ENCODE peak calls at places on chromosome 15, in six cellular contexts. K, Z, C, I, D and F are unnamed samples.

GRCh38 chr15:85412956-85413854 is 32.8 kb downstream of the AKAP13 start:
- DNase-seq in C (peak; percentile 50), Z (peak; percentile 61), K (peak; percentile 16), D (no peak), I (peak; percentile 90), F (peak; percentile 39)

GRCh38 chr15:74615313-74616019 is at the start of gene CLK3:
- DNase-seq in I (peak; percentile 92), C (peak; percentile 94), K (peak; percentile 98), Z (peak; percentile 98), D (peak; percentile 98), F (peak; percentile 97)

GRCh38 chr15:64580696-64581407 is 120.5 kb downstream of the ZNF609 start:
- DNase-seq in C (no peak), D (no peak), Z (no peak), I (no peak), K (no peak), F (no peak)

GRCh38 chr15:51380999-51381806 is 39.7 kb downstream of the GLDN start:
- DNase-seq in D (no peak), C (peak; percentile 54), K (peak; percentile 59), Z (no peak), I (peak; percentile 89), F (no peak)

GRCh38 chr15:63896336-63897115 is 62.8 kb upstream of the HERC1 start:
- DNase-seq in Z (no peak), I (peak; percentile 50), C (peak; percentile 44), D (no peak), K (peak; percentile 58), F (peak; percentile 87)

GRCh38 chr15:43792761-43793493 is 807 bp downstream of the SERF2 start:
- DNase-seq in K (no peak), C (peak; percentile 45), Z (peak; percentile 67), D (no peak), I (peak; percentile 40), F (peak; percentile 54)

GRCh38 chr15:92958105-92958504 is 58.0 kb downstream of the CHD2 start:
- DNase-seq in C (no peak), Z (no peak), K (no peak), D (no peak), I (no peak), F (no peak)

GRCh38 chr15:101276501-101277037 is 716 bp downstream of the SELENOS start:
- DNase-seq in Z (no peak), K (no peak), I (peak; percentile 60), D (no peak), C (no peak), F (no peak)

GRCh38 chr15:49890689-49891088 is 228.3 kb downstream of the ATP8B4 start:
- DNase-seq in Z (no peak), K (no peak), C (no peak), D (no peak), I (no peak), F (no peak)

GRCh38 chr15:43370310-43370974 is 401 bp downstream of the ZSCAN29 start:
- DNase-seq in Z (no peak), K (peak; percentile 57), I (peak; percentile 42), D (no peak), C (peak; percentile 30), F (no peak)

GRCh38 chr15:78879517-78880241 is 7.0 kb downstream of the MORF4L1 start:
- DNase-seq in C (no peak), D (no peak), Z (no peak), K (no peak), I (no peak), F (no peak)

GRCh38 chr15:38817427-38818155 is 253.0 kb upstream of the RASGRP1 start:
- DNase-seq in C (peak; percentile 87), D (peak; percentile 91), I (peak; percentile 71), K (peak; percentile 92), Z (peak; percentile 86), F (peak; percentile 81)

GRCh38 chr15:40474581-40474980 is 3.8 kb downstream of the CHST14 start:
- DNase-seq in I (no peak), C (no peak), Z (no peak), D (no peak), K (no peak), F (no peak)

GRCh38 chr15:26864664-26865191 is 2.1 kb upstream of the GABRA5 start:
- DNase-seq in C (no peak), D (no peak), Z (no peak), I (peak; percentile 50), K (peak; percentile 52), F (no peak)

GRCh38 chr15:92772626-92773244 is 117.2 kb upstream of the FAM174B start:
- DNase-seq in K (no peak), D (no peak), I (no peak), Z (no peak), C (no peak), F (no peak)

GRCh38 chr15:87038404-87038803 is 958.7 kb downstream of the AGBL1 start:
- DNase-seq in I (no peak), C (no peak), D (no peak), Z (no peak), K (peak; percentile 1), F (no peak)

GRCh38 chr15:68192804-68193521 is 12.2 kb downstream of the CALML4 start:
- DNase-seq in C (no peak), K (no peak), Z (no peak), I (no peak), D (no peak), F (peak; percentile 58)

GRCh38 chr15:99677540-99678134 is 55.6 kb downstream of the LYSMD4 start:
- DNase-seq in Z (no peak), K (no peak), C (no peak), D (no peak), I (no peak), F (no peak)

GRCh38 chr15:85755942-85756341 is 38.8 kb downstream of the KLHL25 start:
- DNase-seq in C (no peak), I (no peak), D (no peak), K (no peak), Z (no peak), F (no peak)

GRCh38 chr15:39472661-39473657 is 107.9 kb upstream of the THBS1 start:
- DNase-seq in Z (peak; percentile 58), K (no peak), D (no peak), I (peak; percentile 100), C (peak; percentile 61), F (peak; percentile 85)

GRCh38 chr15:81160312-81161214 is 26.5 kb downstream of the CFAP161 start:
- DNase-seq in C (no peak), Z (no peak), I (peak; percentile 96), D (no peak), K (no peak), F (peak; percentile 81)

GRCh38 chr15:68368731-68369435 is 63.1 kb downstream of the ITGA11 start:
- DNase-seq in Z (no peak), K (no peak), I (peak; percentile 70), D (no peak), C (no peak), F (no peak)

GRCh38 chr15:68816795-68817303 is 3.8 kb downstream of the ANP32A start:
- DNase-seq in K (no peak), C (no peak), I (peak; percentile 15), Z (no peak), D (no peak), F (no peak)

GRCh38 chr15:99424978-99425665 is 140.7 kb upstream of the MEF2A start:
- DNase-seq in D (no peak), K (no peak), I (peak; percentile 97), Z (no peak), C (no peak), F (peak; percentile 58)

GRCh38 chr15:99481406-99481805 is 84.4 kb upstream of the MEF2A start:
- DNase-seq in Z (no peak), D (no peak), I (no peak), C (no peak), K (no peak), F (no peak)

GRCh38 chr15:74541494-74542191 is 623 bp downstream of the ARID3B start:
- DNase-seq in D (no peak), I (peak; percentile 33), Z (peak; percentile 50), K (peak; percentile 42), C (peak; percentile 38), F (no peak)

GRCh38 chr15:73210630-73211029 is 158.1 kb downstream of the HCN4 start:
- DNase-seq in I (no peak), Z (no peak), C (no peak), K (no peak), D (no peak), F (no peak)

GRCh38 chr15:42721016-42721415 is 15.9 kb downstream of the CDAN1 start:
- DNase-seq in K (no peak), C (no peak), I (no peak), Z (no peak), D (peak; percentile 73), F (no peak)

GRCh38 chr15:40340038-40340739 is 550 bp downstream of the CCDC9B start:
- DNase-seq in Z (peak; percentile 70), I (peak; percentile 82), K (peak; percentile 61), D (no peak), C (no peak), F (peak; percentile 85)

GRCh38 chr15:40456299-40456712 is 14.5 kb upstream of the CHST14 start:
- DNase-seq in I (no peak), K (no peak), D (no peak), Z (no peak), C (no peak), F (peak; percentile 46)

GRCh38 chr15:66565141-66565595 is 630 bp downstream of the LCTL start:
- DNase-seq in Z (no peak), I (no peak), C (no peak), D (peak; percentile 70), K (no peak), F (no peak)
- TF ChIP-seq CTCF in Z (no peak), I (no peak), C (no peak), D (no peak), K (no peak), F (no peak)

GRCh38 chr15:88759872-88760271 is 43.4 kb upstream of the ACAN start:
- DNase-seq in Z (no peak), K (no peak), I (no peak), C (no peak), D (no peak), F (no peak)
- TF ChIP-seq CTCF in Z (no peak), K (no peak), I (no peak), C (no peak), D (no peak), F (no peak)

DNA sequence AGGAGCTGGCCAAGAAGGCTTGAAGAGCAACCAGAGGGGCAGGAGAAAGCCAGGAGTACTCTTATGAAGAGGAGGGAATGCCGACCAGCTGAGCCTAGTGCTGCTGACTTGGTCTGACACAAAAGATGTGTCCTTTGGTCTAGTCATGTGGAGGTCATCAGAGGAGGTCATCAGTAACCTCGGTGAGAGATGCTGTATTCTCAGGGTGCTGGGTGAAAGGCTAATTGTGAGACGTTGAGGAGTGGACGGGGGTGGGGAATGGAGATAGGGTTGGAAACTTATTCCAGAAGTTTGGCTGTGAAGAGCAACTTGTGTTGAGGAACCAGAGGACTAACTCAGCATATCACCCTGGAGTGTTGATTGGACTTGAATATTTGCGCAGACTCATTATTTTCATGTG is 5.5 kb downstream of the CRTC3 start:
- DNase-seq in D (no peak), I (no peak), Z (no peak), K (no peak), C (no peak), F (no peak)
- TF ChIP-seq CTCF in D (no peak), I (no peak), Z (no peak), K (no peak), C (no peak), F (no peak)

DNA sequence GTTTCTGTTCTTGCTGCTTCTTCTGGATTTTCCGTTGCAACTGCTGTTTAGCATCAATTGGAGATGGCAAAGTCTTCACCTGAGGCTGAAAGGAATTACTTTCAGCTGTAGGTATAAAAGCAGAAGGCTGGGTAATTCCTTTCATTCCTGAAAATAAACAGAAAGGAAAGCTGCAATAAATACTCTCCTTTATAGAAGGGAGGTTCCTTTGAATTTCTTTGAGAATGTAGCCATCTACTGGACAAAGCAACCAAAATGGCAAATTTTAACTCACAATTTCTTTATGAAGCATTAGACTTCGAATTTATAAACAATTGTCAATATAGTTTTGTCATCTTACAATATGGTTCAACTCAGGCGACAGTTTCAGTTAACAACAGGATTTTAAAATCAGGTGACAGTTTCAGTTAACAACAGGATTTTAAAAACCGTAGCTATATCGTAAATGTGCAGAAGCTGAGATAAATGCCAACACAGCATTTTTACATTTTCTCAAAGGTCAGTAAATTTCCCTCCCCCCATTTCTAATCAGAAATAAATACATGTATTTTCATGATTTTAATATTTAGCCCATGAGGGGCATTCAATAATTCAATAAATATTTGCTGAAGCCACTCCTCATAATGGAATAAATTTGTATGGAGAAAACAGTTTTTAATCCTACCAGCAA is 105.0 kb upstream of the NEDD4 start:
- DNase-seq in K (no peak), I (no peak), D (no peak), C (no peak), Z (no peak), F (no peak)
- TF ChIP-seq CTCF in K (no peak), I (no peak), D (peak; percentile 18), C (no peak), Z (no peak), F (peak; percentile 13)